ENCODE peak calls at places on chromosomes 16 and 17, in eight cellular contexts. O, T, P, I, Q, C, B and S are unnamed samples.

GRCh38 chr16:17467923-17468540 is 2.7 kb downstream of the XYLT1 start:
- DNase-seq in O (peak), T (peak), P (peak), I (peak), Q (no peak), C (no peak), B (peak), S (no peak)

GRCh38 chr17:38322156-38322779 is 21.5 kb downstream of the GPR179 start:
- DNase-seq in O (peak), T (peak), P (peak), I (peak), Q (peak), C (peak), B (peak), S (no peak)

GRCh38 chr17:15290605-15291004 is 25.5 kb upstream of the PMP22 start:
- DNase-seq in O (no peak), T (no peak), P (no peak), I (no peak), Q (no peak), C (no peak), B (no peak), S (no peak)

GRCh38 chr17:63665527-63666214 is 34.3 kb downstream of the LIMD2 start:
- DNase-seq in O (no peak), T (no peak), P (peak), I (no peak), Q (peak), C (no peak), B (no peak), S (no peak)

GRCh38 chr16:4947722-4948503 is 10.2 kb upstream of the SEC14L5 start:
- DNase-seq in O (no peak), T (no peak), P (no peak), I (no peak), Q (no peak), C (no peak), B (peak), S (no peak)

GRCh38 chr17:75152523-75152922 is 1.8 kb downstream of the JPT1 start:
- DNase-seq in O (no peak), T (no peak), P (no peak), I (no peak), Q (no peak), C (no peak), B (no peak), S (no peak)

GRCh38 chr16:49345829-49346228 is 27.8 kb upstream of the C16orf78 start:
- DNase-seq in O (no peak), T (no peak), P (no peak), I (no peak), Q (no peak), C (no peak), B (no peak), S (no peak)

GRCh38 chr16:28292731-28293588 is 635 bp downstream of the SBK1 start:
- DNase-seq in O (no peak), T (peak), P (no peak), I (peak), Q (no peak), C (peak), B (no peak), S (no peak)

GRCh38 chr16:84689126-84689525 is 10.7 kb upstream of the USP10 start:
- DNase-seq in O (no peak), T (no peak), P (peak), I (no peak), Q (no peak), C (no peak), B (no peak), S (peak)

GRCh38 chr17:48663134-48663924 is 37.2 kb upstream of the HOXB9 start:
- DNase-seq in O (no peak), T (no peak), P (no peak), I (no peak), Q (no peak), C (no peak), B (no peak), S (no peak)

GRCh38 chr17:44546711-44547606 is 10.3 kb upstream of the FZD2 start:
- DNase-seq in O (no peak), T (no peak), P (no peak), I (no peak), Q (no peak), C (no peak), B (no peak), S (no peak)

GRCh38 chr16:27920391-27920891 is 143.1 kb downstream of the GSG1L start:
- DNase-seq in O (no peak), T (no peak), P (peak), I (no peak), Q (no peak), C (peak), B (peak), S (no peak)

GRCh38 chr17:71519285-71519684 is 601.5 kb upstream of the SOX9 start:
- DNase-seq in O (no peak), T (no peak), P (no peak), I (no peak), Q (no peak), C (no peak), B (no peak), S (no peak)

GRCh38 chr17:76080207-76080933 is 1.4 kb downstream of the ZACN start:
- DNase-seq in O (no peak), T (no peak), P (no peak), I (no peak), Q (no peak), C (no peak), B (no peak), S (no peak)

GRCh38 chr17:78774956-78775571 is 7.0 kb downstream of the CYTH1 start:
- DNase-seq in O (peak), T (no peak), P (no peak), I (no peak), Q (no peak), C (no peak), B (no peak), S (no peak)

GRCh38 chr17:38702166-38702899 is 2.7 kb upstream of the MLLT6 start:
- DNase-seq in O (peak), T (peak), P (peak), I (peak), Q (peak), C (peak), B (peak), S (peak)

GRCh38 chr16:86854058-86854621 is 275.8 kb downstream of the FOXL1 start:
- DNase-seq in O (no peak), T (no peak), P (no peak), I (no peak), Q (no peak), C (no peak), B (no peak), S (peak)

GRCh38 chr16:75239463-75240122 is 11.8 kb downstream of the BCAR1 start:
- DNase-seq in O (no peak), T (no peak), P (no peak), I (no peak), Q (no peak), C (no peak), B (no peak), S (no peak)

GRCh38 chr17:63309021-63309420 is 137.1 kb downstream of the CYB561 start:
- DNase-seq in O (no peak), T (no peak), P (no peak), I (no peak), Q (no peak), C (no peak), B (no peak), S (no peak)

GRCh38 chr16:73405851-73406250 is 357.9 kb upstream of the ZFHX3 start:
- DNase-seq in O (no peak), T (no peak), P (no peak), I (no peak), Q (no peak), C (no peak), B (no peak), S (no peak)

GRCh38 chr16:53549970-53550406 is 47.0 kb upstream of the AKTIP start:
- DNase-seq in O (peak), T (peak), P (peak), I (peak), Q (peak), C (peak), B (peak), S (peak)

GRCh38 chr16:83955218-83956130 is 2.4 kb downstream of the OSGIN1 start:
- DNase-seq in O (no peak), T (no peak), P (peak), I (peak), Q (no peak), C (no peak), B (no peak), S (peak)

GRCh38 chr16:67528870-67529638 is 425 bp downstream of the RIPOR1 start:
- DNase-seq in O (no peak), T (no peak), P (no peak), I (peak), Q (no peak), C (peak), B (no peak), S (no peak)

GRCh38 chr16:89408315-89408714 is 82.0 kb downstream of the ANKRD11 start:
- DNase-seq in O (no peak), T (peak), P (peak), I (peak), Q (no peak), C (no peak), B (no peak), S (no peak)

DNA sequence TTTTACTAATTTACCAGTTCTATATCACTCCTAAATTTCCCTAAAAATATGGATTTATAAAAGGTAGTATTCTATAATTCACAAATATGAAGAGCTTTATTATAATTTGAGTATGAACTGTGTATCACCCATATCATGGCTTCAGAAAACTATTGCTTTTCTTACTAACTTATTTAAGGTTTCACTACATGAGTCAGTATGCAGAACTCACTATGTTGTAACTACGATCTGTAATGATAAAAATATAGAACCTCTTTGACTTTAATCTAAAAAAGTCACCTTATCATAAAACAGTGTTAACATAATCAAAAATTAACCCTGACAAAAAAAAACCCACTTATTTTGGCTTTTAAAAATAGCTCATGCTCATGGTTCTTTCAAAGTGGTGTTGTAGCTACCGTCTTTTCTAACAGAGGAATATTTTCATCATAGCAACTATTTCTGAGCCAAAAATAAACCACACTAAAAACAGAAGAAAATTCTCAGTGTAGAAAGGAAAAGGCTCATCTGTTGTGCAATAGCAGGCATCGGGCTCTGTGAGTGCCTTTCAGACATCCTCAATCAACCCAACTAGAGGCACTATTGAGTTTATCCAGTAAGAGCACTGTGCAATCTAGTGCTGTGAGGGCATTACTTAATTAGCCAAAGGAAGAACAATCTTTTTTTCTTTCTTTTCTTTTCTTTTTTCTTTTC is 42.1 kb downstream of the ITGAM start:
- DNase-seq in O (no peak), T (no peak), P (peak), I (no peak), Q (no peak), C (no peak), B (no peak), S (peak)
- TF ChIP-seq CTCF in O (no peak), T (no peak), P (no peak), I (no peak), Q (no peak), C (no peak), B (no peak), S (no peak)

DNA sequence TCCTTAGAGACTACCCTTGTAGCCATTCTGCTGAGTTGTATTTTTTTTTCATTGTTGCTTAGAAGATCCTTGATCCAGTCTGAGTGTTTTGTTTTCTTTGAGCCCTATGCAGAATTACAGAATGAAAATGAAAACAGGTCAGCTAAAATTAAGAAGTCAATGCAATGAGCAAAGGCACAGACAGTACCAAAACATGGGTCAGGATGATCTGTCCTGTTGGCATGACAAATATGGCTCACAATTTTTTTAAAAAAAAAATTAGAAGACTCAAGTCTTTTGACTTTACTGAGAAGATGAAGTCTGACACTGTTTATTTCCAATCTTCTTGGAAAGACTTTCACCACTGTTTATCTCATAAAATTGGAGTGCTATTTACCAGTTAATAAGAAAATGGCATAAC is 32.4 kb downstream of the KCNJ16 start:
- DNase-seq in O (no peak), T (no peak), P (no peak), I (no peak), Q (no peak), C (no peak), B (no peak), S (no peak)
- H3K4me3 ChIP-seq in O (no peak), T (no peak), P (no peak), I (no peak), Q (no peak), C (no peak), B (no peak), S (no peak)

GRCh38 chr16:30430428-30430970 is 669 bp upstream of the DCTPP1 start:
- DNase-seq in O (no peak), T (no peak), P (no peak), I (no peak), Q (no peak), C (no peak), B (peak), S (no peak)
- TF ChIP-seq CTCF in O (peak), T (no peak), P (no peak), I (no peak), Q (no peak), C (peak), B (peak), S (no peak)

GRCh38 chr17:673200-673681 is 41.4 kb downstream of the VPS53 start:
- DNase-seq in O (no peak), T (no peak), P (no peak), I (no peak), Q (no peak), C (no peak), B (no peak), S (no peak)

GRCh38 chr17:680554-680953 is 34.1 kb downstream of the VPS53 start:
- DNase-seq in O (no peak), T (no peak), P (no peak), I (no peak), Q (no peak), C (no peak), B (no peak), S (no peak)

GRCh38 chr17:679491-679890 is 35.1 kb downstream of the VPS53 start:
- DNase-seq in O (no peak), T (no peak), P (no peak), I (no peak), Q (no peak), C (no peak), B (no peak), S (no peak)

GRCh38 chr17:676965-677364 is 37.7 kb downstream of the VPS53 start:
- DNase-seq in O (no peak), T (no peak), P (no peak), I (no peak), Q (no peak), C (no peak), B (no peak), S (no peak)

GRCh38 chr17:676060-676745 is 38.4 kb downstream of the VPS53 start:
- DNase-seq in O (no peak), T (no peak), P (peak), I (no peak), Q (no peak), C (no peak), B (no peak), S (no peak)
- H3K4me3 ChIP-seq in O (no peak), T (no peak), P (no peak), I (no peak), Q (no peak), C (no peak), B (no peak), S (no peak)

GRCh38 chr17:16922386-16923096 is 49.4 kb downstream of the TNFRSF13B start:
- DNase-seq in O (peak), T (no peak), P (peak), I (no peak), Q (no peak), C (no peak), B (no peak), S (no peak)
- TF ChIP-seq CTCF in O (no peak), T (no peak), P (no peak), I (no peak), Q (no peak), C (no peak), B (peak), S (peak)

DNA sequence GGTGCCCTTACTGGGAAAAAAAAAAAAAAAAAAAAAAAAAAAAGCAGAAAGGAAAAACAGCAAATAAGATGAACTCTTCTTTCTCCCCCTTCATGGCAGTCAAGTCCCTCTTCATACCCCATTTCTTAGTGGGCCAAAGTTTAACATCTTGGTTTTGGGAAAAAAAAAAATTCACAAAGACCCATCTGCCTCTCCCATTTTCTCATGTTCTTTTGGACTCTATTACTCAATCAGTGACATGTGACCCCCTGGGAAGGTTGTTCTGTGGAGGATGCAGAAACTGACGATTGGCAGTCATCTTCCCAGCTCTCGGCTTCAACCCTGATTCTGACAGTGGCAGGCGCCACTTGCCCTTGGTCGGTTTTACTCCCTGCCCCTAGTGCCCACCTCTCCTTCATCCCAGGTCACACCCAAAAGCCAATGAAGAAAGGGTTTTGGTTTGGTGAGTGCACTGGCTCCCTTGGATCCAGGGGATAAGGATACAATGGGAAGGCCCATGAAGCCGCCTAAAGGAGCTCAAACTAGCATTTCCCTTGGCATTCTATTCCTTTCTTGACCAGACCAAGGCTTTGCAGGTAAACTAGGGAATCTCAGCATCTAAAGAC is 60.7 kb upstream of the TBX2 start:
- DNase-seq in O (no peak), T (no peak), P (no peak), I (no peak), Q (no peak), C (no peak), B (peak), S (no peak)
- H3K4me3 ChIP-seq in O (no peak), T (no peak), P (no peak), I (no peak), Q (no peak), C (no peak), B (no peak), S (no peak)

GRCh38 chr17:81119223-81120148 is 45.8 kb upstream of the PVALEF start:
- DNase-seq in O (peak), T (peak), P (peak), I (peak), Q (peak), C (peak), B (no peak), S (peak)
- TF ChIP-seq CTCF in O (no peak), T (no peak), P (no peak), I (no peak), Q (no peak), C (no peak), B (no peak), S (no peak)

GRCh38 chr16:80993293-80993691 is 13.4 kb downstream of the CMC2 start:
- DNase-seq in O (no peak), T (no peak), P (peak), I (no peak), Q (no peak), C (peak), B (peak), S (peak)
- H3K4me3 ChIP-seq in O (no peak), T (no peak), P (no peak), I (no peak), Q (no peak), C (peak), B (no peak), S (peak)

GRCh38 chr17:49859991-49860953 is 12.4 kb upstream of the TAC4 start:
- DNase-seq in O (no peak), T (no peak), P (no peak), I (no peak), Q (no peak), C (no peak), B (peak), S (no peak)
- TF ChIP-seq CTCF in O (no peak), T (no peak), P (no peak), I (no peak), Q (no peak), C (peak), B (peak), S (no peak)

DNA sequence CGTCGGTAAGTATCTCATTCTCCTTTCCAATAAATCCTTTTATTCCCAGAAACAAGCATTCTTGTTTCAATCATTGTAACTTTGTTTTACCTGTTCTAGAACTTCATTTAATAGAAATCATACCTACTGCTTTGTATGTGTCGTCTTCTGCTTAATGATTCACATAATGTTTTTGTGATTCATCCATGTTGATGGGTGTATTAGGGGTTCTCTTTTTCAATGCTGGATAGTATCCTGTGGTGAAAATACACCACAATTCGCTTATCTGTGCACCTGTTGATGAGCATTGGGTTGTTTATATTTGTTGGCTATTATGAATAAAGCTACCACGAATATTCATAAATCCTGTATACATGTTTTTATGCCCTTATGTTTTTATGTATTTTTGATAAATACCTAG is 703.2 kb downstream of the MAF start:
- DNase-seq in O (no peak), T (no peak), P (no peak), I (no peak), Q (no peak), C (no peak), B (no peak), S (no peak)
- H3K4me3 ChIP-seq in O (no peak), T (no peak), P (no peak), I (no peak), Q (no peak), C (no peak), B (no peak), S (no peak)